ENCODE peak calls at places on chromosomes 4 and X, in ten cellular contexts. Q is fibroblast of the aortic adventitia, W is A673, O is nephron progenitor cell, J is pancreas, A is type B pancreatic cell, L is endothelial cell, S is hepatocyte, P is GM20000, N is breast epithelium. D is an unnamed sample.

GRCh38 chrX:49761481-49761880 is 65.7 kb upstream of the PAGE1 start:
- DNase-seq in Q (peak), P (peak), J (peak), N (no peak), L (peak), A (no peak), S (peak), W (peak), O (peak), D (no peak)

GRCh38 chr4:124936427-124936826 is 223.9 kb upstream of the ANKRD50 start:
- DNase-seq in N (no peak), A (no peak), W (peak), J (peak), Q (peak), P (no peak), S (no peak), O (no peak), L (no peak), D (no peak)

GRCh38 chrX:134734343-134735001 is 76.2 kb upstream of the PLAC1 start:
- DNase-seq in P (no peak), O (no peak), W (peak), A (no peak), J (no peak), L (no peak), N (no peak), S (no peak), Q (peak), D (no peak)

GRCh38 chr4:123397276-123398150 is 918 bp downstream of the SPRY1 start:
- DNase-seq in A (peak), S (peak), O (peak), Q (peak), L (peak), P (peak), N (no peak), W (peak), J (peak), D (peak)

GRCh38 chrX:56729152-56729557 is at the start of gene NBDY:
- DNase-seq in W (peak), S (peak), O (peak), Q (peak), P (peak), A (no peak), N (peak), J (peak), L (peak), D (no peak)

GRCh38 chr4:7686166-7686870 is 251.6 kb upstream of the PSAPL1 start:
- DNase-seq in P (no peak), W (no peak), L (no peak), N (no peak), O (no peak), J (no peak), S (no peak), Q (no peak), A (no peak), D (no peak)

GRCh38 chr4:39365360-39365759 is 802 bp downstream of the RFC1 start:
- DNase-seq in O (no peak), A (no peak), J (no peak), N (no peak), S (no peak), L (no peak), W (no peak), Q (no peak), P (no peak), D (no peak)

GRCh38 chr4:95129708-95130343 is 372.1 kb downstream of the BMPR1B start:
- DNase-seq in N (no peak), J (no peak), S (peak), P (no peak), Q (peak), A (no peak), L (no peak), O (no peak), W (peak), D (no peak)

GRCh38 chr4:76980280-76980679 is 30.7 kb downstream of the SEPTIN11 start:
- DNase-seq in A (no peak), O (no peak), Q (no peak), L (no peak), P (no peak), S (no peak), W (peak), N (no peak), J (no peak), D (no peak)

GRCh38 chrX:38275615-38276014 is 51.7 kb downstream of the RPGR start:
- DNase-seq in L (no peak), P (no peak), W (no peak), S (peak), N (no peak), O (no peak), A (no peak), Q (peak), J (no peak), D (no peak)

GRCh38 chr4:96519291-96519690 is 679.4 kb downstream of the PDHA2 start:
- DNase-seq in A (no peak), J (no peak), O (no peak), W (no peak), Q (no peak), N (no peak), L (no peak), P (no peak), S (no peak), D (no peak)
- TF ChIP-seq CTCF in A (no peak), J (no peak), O (no peak), W (no peak), Q (no peak), N (no peak), L (no peak), P (no peak), S (no peak), D (no peak)

GRCh38 chr4:161642708-161643107 is 521.1 kb downstream of the FSTL5 start:
- DNase-seq in Q (no peak), O (no peak), N (no peak), L (no peak), S (no peak), J (no peak), A (no peak), W (peak), P (no peak), D (no peak)
- TF ChIP-seq CTCF in Q (no peak), O (no peak), N (no peak), L (peak), S (peak), J (no peak), A (peak), W (peak), P (no peak), D (no peak)

GRCh38 chrX:18931972-18932371 is 51.9 kb downstream of the PHKA2 start:
- DNase-seq in N (no peak), A (no peak), W (peak), L (peak), Q (peak), S (peak), O (peak), J (no peak), P (no peak), D (no peak)
- TF ChIP-seq CTCF in N (no peak), A (peak), W (peak), L (no peak), Q (peak), S (peak), O (peak), J (peak), P (peak), D (no peak)

GRCh38 chr4:149690726-149691125 is 124.9 kb downstream of the IQCM start:
- DNase-seq in N (no peak), J (no peak), W (no peak), O (no peak), P (no peak), S (no peak), A (no peak), L (no peak), Q (no peak), D (no peak)
- TF ChIP-seq CTCF in N (no peak), J (no peak), W (peak), O (peak), P (no peak), S (no peak), A (peak), L (peak), Q (no peak), D (no peak)

D was measured in coronary artery.